ENCODE peak calls at places on chromosome 9, in four cellular contexts. J is HepG2, O is K562, P is SK-N-SH. G is an unnamed sample.

GRCh38 chr9:13450723-13451122 is 171.2 kb upstream of the MPDZ start:
- DNase-seq in O (no peak), J (no peak), P (no peak), G (no peak)

GRCh38 chr9:130262061-130262745 is 3.4 kb upstream of the HMCN2 start:
- DNase-seq in P (no peak), O (no peak), J (no peak), G (no peak)

GRCh38 chr9:18371621-18372020 is 102.3 kb upstream of the ADAMTSL1 start:
- DNase-seq in J (no peak), P (no peak), O (no peak), G (no peak)

GRCh38 chr9:12838546-12838945 is 63.7 kb downstream of the LURAP1L start:
- DNase-seq in J (no peak), O (no peak), P (no peak), G (no peak)

GRCh38 chr9:23557691-23558090 is 268.3 kb downstream of the ELAVL2 start:
- DNase-seq in O (no peak), P (no peak), J (no peak), G (no peak)

GRCh38 chr9:117697046-117697445 is 7.2 kb upstream of the TLR4 start:
- DNase-seq in O (no peak), J (no peak), P (no peak), G (no peak)

GRCh38 chr9:134301387-134302129 is 24.7 kb upstream of the RXRA start:
- DNase-seq in P (peak), O (no peak), J (no peak), G (no peak)

GRCh38 chr9:37236822-37237221 is 116.4 kb downstream of the ZCCHC7 start:
- DNase-seq in P (no peak), O (no peak), J (no peak), G (no peak)

GRCh38 chr9:78858266-78858665 is 561.3 kb downstream of the PSAT1 start:
- DNase-seq in P (peak), O (no peak), J (no peak), G (no peak)

GRCh38 chr9:88011005-88011766 is 36.9 kb upstream of the CDK20 start:
- DNase-seq in P (peak), O (peak), J (no peak), G (no peak)

GRCh38 chr9:74543145-74543544 is 46.0 kb downstream of the RORB start:
- DNase-seq in O (no peak), P (no peak), J (no peak), G (no peak)

GRCh38 chr9:90801507-90802289 is at the start of gene SYK:
- DNase-seq in J (no peak), P (peak), O (peak), G (peak)

GRCh38 chr9:995776-996175 is 19.3 kb downstream of the DMRT3 start:
- DNase-seq in J (no peak), O (no peak), P (no peak), G (no peak)

GRCh38 chr9:135077497-135078200 is 9.8 kb upstream of the OLFM1 start:
- DNase-seq in P (no peak), J (no peak), O (peak), G (peak)

GRCh38 chr9:70142101-70142500 is 98.5 kb downstream of the MAMDC2 start:
- DNase-seq in J (no peak), O (no peak), P (no peak), G (no peak)

GRCh38 chr9:136531186-136531903 is 14.5 kb downstream of the NOTCH1 start:
- DNase-seq in J (no peak), P (no peak), O (no peak), G (no peak)

GRCh38 chr9:128056086-128056485 is 11.0 kb downstream of the NAIF1 start:
- DNase-seq in J (no peak), O (no peak), P (no peak), G (no peak)

GRCh38 chr9:68794898-68795297 is 89.9 kb downstream of the PIP5K1B start:
- DNase-seq in J (no peak), O (no peak), P (no peak), G (no peak)

GRCh38 chr9:86454701-86455402 is 100.6 kb upstream of the TUT7 start:
- DNase-seq in O (no peak), J (no peak), P (no peak), G (no peak)

GRCh38 chr9:32931129-32931528 is 70.3 kb downstream of the APTX start:
- DNase-seq in O (no peak), P (no peak), J (no peak), G (no peak)

GRCh38 chr9:92422611-92423010 is 1.7 kb downstream of the OMD start:
- DNase-seq in P (no peak), J (no peak), O (no peak), G (no peak)

GRCh38 chr9:134185536-134186011 is 21.2 kb upstream of the RNU6ATAC start:
- DNase-seq in P (peak), J (no peak), O (no peak), G (no peak)

GRCh38 chr9:70571247-70571646 is 156.8 kb upstream of the KLF9 start:
- DNase-seq in P (no peak), J (peak), O (no peak), G (no peak)

GRCh38 chr9:136644343-136644592 is 18.4 kb upstream of the EGFL7 start:
- DNase-seq in J (no peak), P (no peak), O (peak), G (no peak)

GRCh38 chr9:22238809-22239684 is 207.6 kb upstream of the DMRTA1 start:
- DNase-seq in P (no peak), O (no peak), J (peak), G (no peak)

GRCh38 chr9:91547076-91547475 is 123.4 kb upstream of the NFIL3 start:
- DNase-seq in J (no peak), P (no peak), O (no peak), G (no peak)

GRCh38 chr9:117189121-117189520 is 225.7 kb downstream of the ASTN2 start:
- DNase-seq in J (no peak), P (no peak), O (no peak), G (no peak)

GRCh38 chr9:131203438-131204219 is 72.7 kb downstream of the FAM78A start:
- DNase-seq in J (peak), P (no peak), O (peak), G (peak)

GRCh38 chr9:82957526-82958379 is 105.2 kb downstream of the RASEF start:
- DNase-seq in J (no peak), O (no peak), P (peak), G (no peak)

GRCh38 chr9:8114826-8115225 is 315.2 kb upstream of the DMAC1 start:
- DNase-seq in J (no peak), P (no peak), O (no peak), G (no peak)

GRCh38 chr9:16316406-16316805 is 554.1 kb downstream of the BNC2 start:
- DNase-seq in O (no peak), P (no peak), J (no peak), G (no peak)

GRCh38 chr9:89999534-90000370 is 394.9 kb downstream of the GADD45G start:
- DNase-seq in P (peak), O (no peak), J (peak), G (no peak)

GRCh38 chr9:107705521-107705920 is 216.0 kb upstream of the KLF4 start:
- DNase-seq in O (no peak), P (no peak), J (no peak), G (no peak)

GRCh38 chr9:132808645-132809044 is 69.4 kb downstream of the AK8 start:
- DNase-seq in J (no peak), O (no peak), P (no peak), G (no peak)

GRCh38 chr9:123685489-123686083 is 244.3 kb downstream of the DENND1A start:
- DNase-seq in P (no peak), O (no peak), J (no peak), G (no peak)

GRCh38 chr9:123742009-123742767 is 187.7 kb downstream of the DENND1A start:
- DNase-seq in P (no peak), O (no peak), J (peak), G (no peak)

GRCh38 chr9:87701931-87702421 is 23.9 kb upstream of the CTSL start:
- DNase-seq in P (no peak), O (no peak), J (no peak), G (peak)

DNA sequence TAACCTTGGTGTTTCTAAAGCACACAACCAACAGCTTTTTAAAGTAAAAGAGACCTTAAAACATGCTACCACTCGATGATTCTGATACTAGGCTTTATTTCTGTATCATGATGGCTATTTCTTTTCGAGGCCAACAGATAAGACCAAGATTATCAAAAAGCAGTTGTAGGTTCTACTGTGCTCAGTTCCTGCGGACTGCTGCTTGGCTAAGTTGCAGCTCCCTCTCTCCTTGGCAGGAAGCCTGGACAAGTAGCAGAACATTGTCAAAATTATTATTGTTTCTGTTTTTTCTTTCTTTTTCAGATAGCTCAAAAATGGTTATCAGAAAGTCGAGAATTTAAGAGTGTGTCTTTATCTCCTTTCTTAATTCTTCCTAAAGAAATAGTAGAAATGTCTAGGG is 607.6 kb downstream of the PTPRD start:
- DNase-seq in P (no peak), J (no peak), O (no peak), G (no peak)
- TF ChIP-seq FOXJ3 in P (no peak), J (no peak), O (no peak), G (no peak)

GRCh38 chr9:106072421-106072820 is 378.1 kb downstream of the TMEM38B start:
- DNase-seq in P (no peak), J (no peak), O (no peak), G (no peak)

GRCh38 chr9:106065579-106066214 is 371.4 kb downstream of the TMEM38B start:
- DNase-seq in J (no peak), O (no peak), P (no peak), G (no peak)

GRCh38 chr9:106066937-106067545 is 372.7 kb downstream of the TMEM38B start:
- DNase-seq in P (no peak), O (no peak), J (no peak), G (no peak)

GRCh38 chr9:106074006-106074405 is 379.7 kb downstream of the TMEM38B start:
- DNase-seq in O (no peak), P (no peak), J (no peak), G (no peak)

DNA sequence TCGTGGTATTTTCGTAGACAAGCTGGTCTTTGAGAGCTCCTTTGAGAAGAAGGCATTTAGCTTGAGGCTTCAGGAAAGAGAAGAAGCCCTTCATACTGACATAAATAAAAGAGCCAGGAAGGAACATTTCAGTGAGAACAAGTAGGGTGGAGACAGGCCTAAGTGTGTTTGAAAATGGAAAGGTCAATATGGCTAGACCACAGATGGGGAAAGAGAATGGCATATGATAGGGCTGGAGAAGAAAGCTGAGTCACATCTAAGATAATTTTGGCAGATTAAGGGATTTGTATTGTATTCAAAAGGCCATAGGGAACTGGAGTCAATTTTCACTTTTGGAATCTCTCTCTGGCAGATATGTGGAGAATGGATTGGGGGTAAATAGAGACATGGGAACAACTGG is 374.9 kb downstream of the TMEM38B start:
- DNase-seq in J (no peak), P (no peak), O (no peak), G (no peak)
- TF ChIP-seq MAX in J (no peak), P (no peak), O (no peak), G (no peak)

GRCh38 chr9:114884787-114885452 is 45.5 kb downstream of the TNFSF8 start:
- DNase-seq in P (no peak), O (no peak), J (peak), G (no peak)
- TF ChIP-seq FOXJ3 in P (no peak), O (no peak), J (no peak), G (no peak)

GRCh38 chr9:75914936-75915335 is 24.5 kb downstream of the PCSK5 start:
- DNase-seq in P (no peak), O (no peak), J (no peak), G (no peak)
- TF ChIP-seq MAX in P (no peak), O (no peak), J (no peak), G (no peak)

GRCh38 chr9:138020120-138020794 is 142.7 kb downstream of the CACNA1B start:
- DNase-seq in J (no peak), O (no peak), P (peak), G (no peak)
- TF ChIP-seq FOXJ3 in J (no peak), O (no peak), P (no peak), G (no peak)

DNA sequence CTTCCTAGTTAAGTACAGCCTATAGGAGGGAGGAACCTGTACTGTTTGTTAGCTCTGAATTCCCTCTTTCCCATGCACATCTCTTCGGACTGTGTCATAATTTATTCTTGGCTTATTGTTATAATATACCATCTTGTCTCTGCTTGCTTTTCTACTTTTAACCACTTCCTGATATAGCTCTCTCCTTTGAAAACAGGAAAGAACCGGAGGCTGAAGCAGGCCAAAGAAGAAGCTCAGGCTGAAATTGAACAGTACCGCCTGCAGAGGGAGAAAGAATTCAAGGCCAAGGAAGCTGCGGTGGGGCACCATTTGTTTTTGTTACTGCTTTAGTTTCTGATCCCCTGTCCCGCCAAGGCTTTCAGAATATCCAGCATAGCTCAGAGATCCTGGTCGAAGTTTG is 4.8 kb downstream of the ATP6V1G1 start:
- DNase-seq in J (no peak), O (no peak), P (no peak), G (no peak)
- TF ChIP-seq MAX in J (no peak), O (no peak), P (no peak), G (no peak)